ENCODE peak calls at places on chromosomes 4 and X, in ten cellular contexts. K, Z, Q, L, R, H, S, Y, V and B are unnamed samples.

GRCh38 chr4:134057356-134057755 is 144.2 kb downstream of the PABPC4L start:
- DNase-seq in K (no peak), Z (no peak), Q (no peak), L (no peak), R (peak), H (no peak), S (no peak), Y (no peak), V (no peak), B (no peak)

GRCh38 chr4:35982318-35982717 is 262.0 kb downstream of the ARAP2 start:
- DNase-seq in K (no peak), Z (no peak), Q (no peak), L (no peak), R (no peak), H (no peak), S (no peak), Y (no peak), V (no peak), B (no peak)

GRCh38 chr4:41438564-41438963 is 99.4 kb upstream of the LIMCH1 start:
- DNase-seq in K (no peak), Z (no peak), Q (no peak), L (no peak), R (peak), H (no peak), S (no peak), Y (no peak), V (no peak), B (no peak)

GRCh38 chrX:17377047-17377692 is 2.2 kb downstream of the NHS start:
- DNase-seq in K (peak), Z (peak), Q (no peak), L (no peak), R (peak), H (peak), S (peak), Y (peak), V (peak), B (peak)

GRCh38 chrX:105876658-105877057 is 54.3 kb downstream of the NRK start:
- DNase-seq in K (no peak), Z (peak), Q (no peak), L (no peak), R (no peak), H (no peak), S (peak), Y (no peak), V (no peak), B (no peak)

GRCh38 chrX:327660-328126 is 9.1 kb upstream of the GTPBP6 start:
- DNase-seq in K (peak), Z (no peak), Q (no peak), L (no peak), R (no peak), H (peak), S (no peak), Y (no peak), V (no peak), B (no peak)

GRCh38 chr4:121829511-121829910 is 5.8 kb upstream of the CCNA2 start:
- DNase-seq in K (no peak), Z (no peak), Q (no peak), L (no peak), R (no peak), H (no peak), S (peak), Y (no peak), V (no peak), B (no peak)

GRCh38 chrX:136189222-136189621 is 41.9 kb downstream of the FHL1 start:
- DNase-seq in K (no peak), Z (peak), Q (no peak), L (no peak), R (no peak), H (no peak), S (no peak), Y (no peak), V (no peak), B (no peak)

GRCh38 chr4:99630857-99631256 is 26.8 kb downstream of the C4orf54 start:
- DNase-seq in K (no peak), Z (no peak), Q (no peak), L (no peak), R (no peak), H (no peak), S (no peak), Y (no peak), V (no peak), B (no peak)

GRCh38 chrX:13346646-13347045 is 26.8 kb upstream of the ATXN3L start:
- DNase-seq in K (no peak), Z (no peak), Q (no peak), L (no peak), R (no peak), H (no peak), S (no peak), Y (no peak), V (no peak), B (no peak)

GRCh38 chr4:20305976-20306375 is 54.3 kb downstream of the SLIT2 start:
- DNase-seq in K (no peak), Z (peak), Q (no peak), L (no peak), R (no peak), H (no peak), S (peak), Y (no peak), V (no peak), B (no peak)
- TF ChIP-seq CTCF in K (no peak), Z (peak), Q (no peak), L (no peak), R (no peak), H (no peak), S (peak), Y (peak), V (no peak), B (peak)

GRCh38 chr4:7928711-7929505 is 10.8 kb downstream of the AFAP1 start:
- DNase-seq in K (no peak), Z (no peak), Q (no peak), L (no peak), R (no peak), H (peak), S (no peak), Y (peak), V (no peak), B (no peak)
- TF ChIP-seq CTCF in K (no peak), Z (peak), Q (no peak), L (no peak), R (no peak), H (no peak), S (peak), Y (peak), V (no peak), B (peak)

DNA sequence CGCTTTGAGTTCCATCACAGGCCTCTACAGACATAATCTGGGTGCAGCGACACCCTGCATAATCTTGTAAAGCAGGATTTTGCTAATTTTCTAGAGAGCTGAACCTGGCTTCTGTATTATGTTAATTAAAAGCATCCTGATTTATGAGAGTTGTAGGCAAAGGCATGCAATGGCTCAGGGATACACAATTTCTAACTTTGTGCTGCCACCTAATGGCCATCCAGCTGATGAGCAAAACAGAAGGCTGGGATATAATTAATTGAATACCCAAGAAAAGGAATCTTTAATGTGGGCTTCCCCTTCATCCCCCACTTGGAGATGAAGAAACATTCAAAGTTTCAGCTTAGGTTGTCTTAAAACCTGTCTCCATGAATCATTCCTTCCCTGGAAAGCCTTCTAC is 78.1 kb downstream of the BMP15 start:
- DNase-seq in K (no peak), Z (peak), Q (peak), L (no peak), R (peak), H (no peak), S (peak), Y (peak), V (peak), B (peak)
- TF ChIP-seq CTCF in K (no peak), Z (peak), Q (peak), L (peak), R (peak), H (peak), S (peak), Y (peak), V (peak), B (peak)

DNA sequence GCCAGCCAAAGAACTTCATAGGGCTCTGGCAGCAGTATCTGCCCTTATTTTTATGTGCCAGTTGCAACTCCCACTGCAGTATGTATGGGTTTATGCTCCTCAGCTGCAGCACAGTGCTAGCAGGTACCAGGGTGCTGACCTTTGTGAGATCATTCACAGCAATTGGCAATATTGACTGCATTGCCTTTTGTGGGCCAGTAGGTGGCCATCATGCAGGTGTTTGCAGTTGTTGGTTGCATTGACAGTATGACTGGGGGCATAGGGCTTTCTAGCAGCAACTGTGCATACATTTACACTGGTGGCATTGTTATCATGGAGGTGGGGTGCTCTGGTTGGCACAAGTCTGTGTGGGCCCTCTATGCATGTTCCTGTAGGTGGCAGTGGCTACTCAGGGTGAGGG is 42.5 kb downstream of the FAAH2 start:
- DNase-seq in K (no peak), Z (no peak), Q (no peak), L (no peak), R (no peak), H (no peak), S (no peak), Y (no peak), V (no peak), B (no peak)
- TF ChIP-seq CTCF in K (no peak), Z (no peak), Q (peak), L (no peak), R (no peak), H (no peak), S (no peak), Y (no peak), V (no peak), B (no peak)

GRCh38 chr4:147157860-147158701 is 212.4 kb upstream of the TTC29 start:
- DNase-seq in K (peak), Z (peak), Q (peak), L (no peak), R (peak), H (no peak), S (peak), Y (no peak), V (peak), B (peak)
- TF ChIP-seq CTCF in K (no peak), Z (no peak), Q (no peak), L (no peak), R (no peak), H (no peak), S (no peak), Y (no peak), V (no peak), B (no peak)

GRCh38 chrX:29299689-29300088 is 712.4 kb downstream of the IL1RAPL1 start:
- DNase-seq in K (no peak), Z (no peak), Q (no peak), L (no peak), R (peak), H (no peak), S (no peak), Y (no peak), V (no peak), B (no peak)
- TF ChIP-seq CTCF in K (no peak), Z (no peak), Q (no peak), L (no peak), R (no peak), H (no peak), S (no peak), Y (no peak), V (no peak), B (no peak)

GRCh38 chr4:5554376-5554775 is 154.0 kb downstream of the EVC2 start:
- DNase-seq in K (no peak), Z (no peak), Q (no peak), L (no peak), R (no peak), H (no peak), S (no peak), Y (no peak), V (no peak), B (no peak)
- TF ChIP-seq CTCF in K (no peak), Z (no peak), Q (no peak), L (no peak), R (no peak), H (no peak), S (no peak), Y (no peak), V (no peak), B (peak)